ENCODE peak calls at places on chromosomes 11 and 22, in four cellular contexts. M is neural progenitor cell, W is IMR-90, T is right lobe of liver. J is an unnamed sample.
A peak's percentile ranks its signal among the peaks of the same experiment; 100 is the strongest.

GRCh38 chr22:35686298-35686697 is 31.4 kb upstream of the APOL5 start:
- DNase-seq in M (no peak), W (no peak), T (no peak), J (no peak)

GRCh38 chr11:122322369-122322768 is 206.4 kb upstream of the BLID start:
- DNase-seq in M (no peak), W (peak; percentile 74), T (no peak), J (no peak)

GRCh38 chr22:21963790-21964211 is 11.2 kb upstream of the PPM1F start:
- DNase-seq in M (no peak), T (peak; percentile 51), W (no peak), J (no peak)

GRCh38 chr22:45090364-45090960 is 73.3 kb upstream of the NUP50 start:
- DNase-seq in W (peak; percentile 65), T (no peak), M (peak; percentile 79), J (peak; percentile 34)

GRCh38 chr11:87473174-87473573 is 435.4 kb downstream of the TMEM135 start:
- DNase-seq in T (no peak), M (no peak), W (peak; percentile 97), J (no peak)

GRCh38 chr11:125337836-125338235 is 158.2 kb downstream of the FEZ1 start:
- DNase-seq in M (no peak), T (peak; percentile 7), W (peak; percentile 28), J (no peak)

GRCh38 chr11:57248780-57249383 is 11.8 kb upstream of the APLNR start:
- DNase-seq in M (peak; percentile 89), W (peak; percentile 67), T (peak; percentile 70), J (peak; percentile 61)

GRCh38 chr22:23400286-23400981 is 179.7 kb downstream of the IGLL1 start:
- DNase-seq in T (peak; percentile 46), W (no peak), M (no peak), J (no peak)

GRCh38 chr11:73142128-73142377 is at the start of gene FCHSD2:
- DNase-seq in W (no peak), T (no peak), M (no peak), J (no peak)

GRCh38 chr11:41978951-41979350 is 519.5 kb upstream of the LRRC4C start:
- DNase-seq in W (no peak), T (no peak), M (no peak), J (no peak)

GRCh38 chr11:117520201-117520600 is 192.5 kb downstream of the CEP164 start:
- DNase-seq in T (no peak), W (no peak), M (no peak), J (no peak)

GRCh38 chr11:87604350-87604749 is 566.6 kb downstream of the TMEM135 start:
- DNase-seq in T (no peak), W (no peak), M (no peak), J (no peak)

GRCh38 chr22:46620588-46621242 is 529 bp downstream of the GRAMD4 start:
- DNase-seq in M (peak; percentile 0), T (no peak), W (no peak), J (no peak)

GRCh38 chr11:64894812-64895452 is 16.5 kb upstream of the EHD1 start:
- DNase-seq in W (no peak), M (no peak), T (peak; percentile 56), J (no peak)

GRCh38 chr11:64898076-64898445 is 18.9 kb downstream of the ATG2A start:
- DNase-seq in M (no peak), T (no peak), W (no peak), J (no peak)

GRCh38 chr11:64898541-64898940 is 18.5 kb downstream of the ATG2A start:
- DNase-seq in T (peak; percentile 54), M (no peak), W (no peak), J (no peak)

GRCh38 chr11:64896448-64897022 is 18.1 kb upstream of the EHD1 start:
- DNase-seq in M (no peak), W (no peak), T (no peak), J (no peak)

GRCh38 chr11:64897381-64898075 is 19.1 kb upstream of the EHD1 start:
- DNase-seq in T (no peak), M (no peak), W (no peak), J (no peak)
- H3K4me3 ChIP-seq in T (no peak overlapping the region), M (no peak overlapping the region), W (no peak overlapping the region), J (no peak overlapping the region)

GRCh38 chr22:31140746-31141145 is 438 bp upstream of the PLA2G3 start:
- DNase-seq in W (no peak), T (no peak), M (no peak), J (no peak)
- H3K27ac ChIP-seq in W (no peak overlapping the region), T (no peak overlapping the region), M (no peak overlapping the region), J (no peak overlapping the region)

DNA sequence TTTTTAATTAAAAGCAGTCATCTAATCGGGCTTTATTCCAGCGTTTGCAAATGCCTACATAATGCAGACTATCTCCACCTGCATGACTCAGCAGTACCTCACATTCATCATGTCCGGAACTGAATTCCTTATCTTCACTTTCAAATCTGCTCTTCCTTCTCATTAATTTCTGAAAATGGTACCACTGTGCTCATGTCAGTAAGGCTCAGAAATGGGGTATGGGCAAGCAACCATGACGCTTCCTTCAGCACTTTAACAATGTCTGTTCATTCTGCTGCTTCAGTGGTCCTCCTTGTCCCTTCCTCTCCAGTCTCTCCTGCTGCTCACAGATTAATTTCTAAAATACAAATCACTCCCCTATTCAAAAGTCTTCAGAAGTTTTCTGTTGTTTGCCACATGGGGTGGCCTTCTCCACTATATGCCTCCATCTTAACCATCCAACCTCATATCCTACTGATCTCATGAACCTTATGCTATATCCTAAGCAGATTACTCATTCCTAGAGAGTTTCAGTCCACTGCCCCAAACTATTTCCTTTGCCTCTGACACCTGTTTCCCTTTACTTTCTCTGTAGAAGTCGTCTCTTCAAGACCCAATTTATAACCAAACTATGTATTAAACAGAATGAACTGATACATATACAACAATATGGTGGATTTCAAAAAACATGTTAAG is 7.0 kb downstream of the GTF2H1 start:
- DNase-seq in W (no peak), T (no peak), M (no peak), J (no peak)
- H3K4me1 ChIP-seq in W (peaks cover 3% of the 10 kb centered on the region), T (peaks cover 7% of the 10 kb centered on the region), M (no peaks in the 10 kb centered on the region), J (peaks cover 9% of the 10 kb centered on the region)

GRCh38 chr11:19827399-19828135 is 114.9 kb downstream of the NAV2 start:
- DNase-seq in W (no peak), M (peak; percentile 73), T (no peak), J (peak; percentile 25)
- H3K4me3 ChIP-seq in W (no peak overlapping the region), M (no peak overlapping the region), T (no peak overlapping the region), J (no peak overlapping the region)

GRCh38 chr11:2525941-2526807 is 81.4 kb downstream of the KCNQ1 start:
- DNase-seq in T (peak; percentile 46), M (no peak), W (no peak), J (peak; percentile 61)
- H3K27ac ChIP-seq in T (no peak overlapping the region), M (no peak overlapping the region), W (no peak overlapping the region), J (peak overlapping the region; percentile 72)

DNA sequence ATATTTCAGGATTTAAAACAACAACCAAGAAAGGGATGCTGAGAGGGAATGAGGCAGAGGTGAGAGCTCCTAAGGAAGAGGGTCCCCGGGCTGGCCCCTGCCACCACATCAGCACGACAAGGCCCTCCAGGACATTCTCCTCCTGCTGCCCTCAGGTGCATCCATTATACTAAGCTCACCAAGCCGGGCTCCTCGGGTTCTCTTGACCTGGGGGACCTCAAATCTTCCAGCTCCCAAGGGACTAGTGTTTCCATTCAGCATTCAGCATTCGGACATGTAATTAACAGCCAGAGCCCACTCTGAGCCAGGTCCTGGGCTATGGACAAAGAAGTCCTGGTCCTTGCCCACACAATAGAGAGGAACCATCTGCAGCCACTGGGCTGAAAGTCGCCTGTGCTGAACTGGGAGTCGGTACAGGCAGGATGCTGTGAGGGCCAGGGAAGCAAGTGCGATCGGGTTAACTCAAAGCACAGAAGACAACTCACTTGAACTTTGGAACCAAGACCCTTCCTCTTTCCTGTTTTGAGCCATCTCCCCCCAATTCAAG is 29.3 kb upstream of the OAF start:
- DNase-seq in W (no peak), M (no peak), T (no peak), J (peak; percentile 16)
- H3K4me1 ChIP-seq in W (peaks cover 10% of the 10 kb centered on the region), M (peaks cover 51% of the 10 kb centered on the region), T (peaks cover 40% of the 10 kb centered on the region), J (peaks cover 12% of the 10 kb centered on the region)

GRCh38 chr22:25754527-25755202 is 12.7 kb downstream of the MYO18B start:
- DNase-seq in T (no peak), W (peak; percentile 80), M (no peak), J (no peak)
- H3K4me3 ChIP-seq in T (no peak overlapping the region), W (no peak overlapping the region), M (no peak overlapping the region), J (no peak overlapping the region)

GRCh38 chr11:132886335-132886734 is 646.0 kb downstream of the OPCML start:
- DNase-seq in T (no peak), W (peak; percentile 94), M (no peak), J (no peak)
- H3K27ac ChIP-seq in T (no peak overlapping the region), W (no peak overlapping the region), M (no peak overlapping the region), J (no peak overlapping the region)

DNA sequence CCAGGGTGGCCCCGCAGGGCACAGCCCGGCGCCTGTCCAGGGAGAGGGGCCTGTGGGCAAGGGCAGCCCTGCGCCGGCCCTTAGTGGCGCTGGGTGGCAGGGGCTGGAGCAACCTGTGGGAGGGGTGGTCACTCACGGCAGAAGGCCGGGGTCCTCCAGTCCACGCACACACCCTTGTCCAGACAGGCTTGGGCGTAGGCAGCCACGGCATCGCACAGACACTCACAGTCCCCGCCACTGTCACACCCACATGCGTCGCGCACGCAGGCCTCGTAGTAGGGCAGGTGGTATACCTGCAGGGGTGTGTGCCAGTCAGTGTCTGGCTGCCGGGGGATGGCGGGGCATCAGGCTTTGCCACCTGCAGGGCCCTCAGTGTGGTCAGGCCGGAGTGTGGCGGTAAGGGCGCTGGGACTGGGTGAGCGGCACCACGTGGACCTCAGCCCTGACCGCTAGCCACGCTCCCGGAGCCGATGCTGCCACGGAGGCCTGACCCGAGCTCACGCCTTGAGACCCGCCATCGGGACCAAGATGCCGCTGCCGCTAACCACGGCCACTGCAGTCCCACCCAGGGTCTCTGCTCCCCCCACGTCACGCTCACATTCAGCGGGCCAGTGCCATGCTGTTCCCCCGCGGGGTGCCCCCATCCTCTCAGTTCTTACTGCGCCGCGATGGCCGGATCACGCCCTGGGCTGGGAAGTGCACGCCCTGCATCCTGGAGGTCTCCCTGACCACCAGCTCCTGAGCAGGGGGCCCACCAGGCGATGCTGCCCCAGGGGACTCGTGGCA is 12.5 kb downstream of the MUC6 start:
- DNase-seq in T (no peak), M (no peak), W (no peak), J (no peak)
- H3K4me1 ChIP-seq in T (no peaks in the 10 kb centered on the region), M (no peaks in the 10 kb centered on the region), W (no peaks in the 10 kb centered on the region), J (no peaks in the 10 kb centered on the region)

GRCh38 chr11:3950996-3951662 is 95.7 kb downstream of the STIM1 start:
- DNase-seq in W (peak; percentile 81), M (peak; percentile 80), T (no peak), J (no peak)

GRCh38 chr11:3944198-3944597 is 88.7 kb downstream of the STIM1 start:
- DNase-seq in M (no peak), W (no peak), T (no peak), J (no peak)

GRCh38 chr11:3949132-3949531 is 93.7 kb downstream of the STIM1 start:
- DNase-seq in M (no peak), T (no peak), W (no peak), J (no peak)

GRCh38 chr11:3946445-3947017 is 91.1 kb downstream of the STIM1 start:
- DNase-seq in M (no peak), T (no peak), W (no peak), J (no peak)

DNA sequence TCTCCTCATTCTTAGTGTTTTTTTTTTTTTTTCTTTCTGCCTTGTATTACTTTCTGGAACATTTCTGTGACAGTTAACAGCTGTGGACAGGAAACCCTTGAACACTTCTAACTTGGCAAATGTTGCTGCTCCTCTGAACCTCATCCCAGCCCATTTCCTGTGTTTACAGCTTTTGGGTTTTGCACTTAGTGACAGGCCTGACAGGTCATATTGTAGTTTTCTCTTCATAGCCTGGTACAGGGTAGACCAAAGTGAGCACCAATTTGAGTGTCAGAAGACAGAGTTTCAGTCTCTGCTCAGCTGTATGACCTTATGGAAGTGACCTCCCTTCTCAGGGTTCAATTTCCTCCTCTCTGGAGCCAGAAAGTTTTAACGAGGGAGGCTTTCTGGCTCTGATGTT is 91.6 kb downstream of the STIM1 start:
- DNase-seq in W (peak; percentile 67), T (no peak), M (no peak), J (peak; percentile 41)
- H3K4me3 ChIP-seq in W (no peak overlapping the region), T (no peak overlapping the region), M (no peak overlapping the region), J (no peak overlapping the region)